ENCODE peak calls at places on chromosomes 4 and X, in five cellular contexts. Z is thyroid gland, G is uterus, E is ovary, C is A549. A is an unnamed sample.
A peak's percentile ranks its signal among the peaks of the same experiment; 100 is the strongest.

GRCh38 chr4:85824166-85824945 is 349.4 kb downstream of the ARHGAP24 start:
- DNase-seq in Z (no peak), G (no peak), E (no peak), C (no peak), A (no peak)

GRCh38 chr4:104166749-104167148 is 327.9 kb downstream of the CXXC4 start:
- DNase-seq in Z (no peak), G (no peak), E (no peak), C (no peak), A (no peak)

GRCh38 chrX:142999209-142999720 is 26.5 kb upstream of the SPANXN4 start:
- DNase-seq in Z (no peak), G (no peak), E (no peak), C (no peak), A (no peak)

GRCh38 chrX:48465336-48465933 is 4.6 kb downstream of the SLC38A5 start:
- DNase-seq in Z (no peak), G (no peak), E (no peak), C (no peak), A (no peak)

GRCh38 chr4:173436149-173436579 is 37.2 kb upstream of the SCRG1 start:
- DNase-seq in Z (no peak), G (no peak), E (no peak), C (no peak), A (no peak)

GRCh38 chrX:140589657-140590056 is 84.8 kb upstream of the SOX3 start:
- DNase-seq in Z (no peak), G (no peak), E (no peak), C (no peak), A (no peak)

GRCh38 chrX:35682481-35682880 is 115.7 kb upstream of the MAGEB16 start:
- DNase-seq in Z (no peak), G (no peak), E (no peak), C (no peak), A (no peak)

GRCh38 chr4:80788798-80789197 is 241.7 kb upstream of the BMP3 start:
- DNase-seq in Z (no peak), G (no peak), E (no peak), C (no peak), A (no peak)

GRCh38 chr4:32569844-32570243 is 1849.7 kb downstream of the PCDH7 start:
- DNase-seq in Z (no peak), G (no peak), E (no peak), C (no peak), A (no peak)

GRCh38 chr4:146029939-146030710 is 91.5 kb upstream of the ZNF827 start:
- DNase-seq in Z (no peak), G (no peak), E (no peak), C (no peak), A (no peak)

GRCh38 chr4:67694662-67695061 is 6.3 kb downstream of the UBA6 start:
- DNase-seq in Z (no peak), G (no peak), E (no peak), C (no peak), A (no peak)

GRCh38 chr4:128387600-128388351 is 100.2 kb upstream of the PGRMC2 start:
- DNase-seq in Z (no peak), G (no peak), E (no peak), C (no peak), A (no peak)

GRCh38 chr4:13917010-13917409 is 289.5 kb upstream of the BOD1L1 start:
- DNase-seq in Z (no peak), G (no peak), E (no peak), C (no peak), A (no peak)

GRCh38 chr4:13920111-13920875 is 292.8 kb upstream of the BOD1L1 start:
- DNase-seq in Z (no peak), G (no peak), E (no peak), C (peak; percentile 39), A (no peak)

GRCh38 chr4:13920901-13921300 is 293.4 kb upstream of the BOD1L1 start:
- DNase-seq in Z (no peak), G (peak; percentile 28), E (no peak), C (peak; percentile 93), A (no peak)

GRCh38 chr4:13918110-13918509 is 290.6 kb upstream of the BOD1L1 start:
- DNase-seq in Z (no peak), G (peak; percentile 59), E (no peak), C (peak; percentile 63), A (peak; percentile 45)

DNA sequence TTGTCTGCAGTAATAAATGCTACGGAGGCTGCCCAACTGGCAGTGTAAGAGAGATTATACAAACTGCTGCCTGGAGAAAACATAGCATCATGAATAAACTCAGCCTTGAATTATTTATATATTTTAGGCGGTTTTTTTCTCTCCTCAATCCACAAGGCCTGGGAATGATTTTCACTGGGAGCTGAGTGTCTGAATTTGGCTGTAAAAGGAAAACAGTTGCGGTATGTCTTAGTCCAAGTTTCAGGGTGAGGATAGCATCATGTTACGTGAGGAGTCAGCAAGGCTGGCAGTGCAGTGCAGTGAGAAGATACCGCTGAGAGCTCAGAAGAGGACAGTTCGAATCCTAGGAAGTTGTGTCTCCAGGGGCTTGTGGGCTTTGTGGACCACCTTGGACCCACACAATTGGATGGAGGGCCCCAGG is 291.5 kb upstream of the BOD1L1 start:
- DNase-seq in Z (no peak), G (peak; percentile 23), E (no peak), C (no peak), A (no peak)
- H3K4me1 ChIP-seq in Z (no peaks in the 10 kb centered on the region), G (no peaks in the 10 kb centered on the region), E (no peaks in the 10 kb centered on the region), C (peaks cover 31% of the 10 kb centered on the region), A (peaks cover 2% of the 10 kb centered on the region)

DNA sequence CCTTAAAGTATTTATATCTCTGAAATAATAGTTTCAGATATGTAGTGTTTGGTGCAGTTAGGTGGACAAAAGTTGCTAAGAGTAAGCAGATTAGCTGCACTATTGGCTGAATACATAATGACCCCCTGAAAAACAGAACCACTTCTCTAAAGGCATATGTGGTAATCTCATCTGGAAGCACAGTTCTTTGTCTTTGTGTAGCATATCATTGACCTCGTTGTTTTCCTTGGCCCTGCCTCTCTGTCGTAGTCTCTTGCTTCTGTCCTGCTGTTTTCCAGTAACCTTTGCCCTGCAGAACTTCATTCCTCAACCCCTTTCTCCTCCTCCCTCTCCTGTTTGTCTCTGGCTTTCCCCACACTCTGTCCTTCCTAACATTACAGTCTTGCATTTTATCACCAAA is 41.4 kb downstream of the JADE3 start:
- DNase-seq in Z (no peak), G (no peak), E (no peak), C (peak; percentile 24), A (no peak)
- H3K27ac ChIP-seq in Z (no peak overlapping the region), G (peak overlapping the region; percentile 57), E (no peak overlapping the region), C (peak overlapping the region; percentile 68), A (no peak overlapping the region)

DNA sequence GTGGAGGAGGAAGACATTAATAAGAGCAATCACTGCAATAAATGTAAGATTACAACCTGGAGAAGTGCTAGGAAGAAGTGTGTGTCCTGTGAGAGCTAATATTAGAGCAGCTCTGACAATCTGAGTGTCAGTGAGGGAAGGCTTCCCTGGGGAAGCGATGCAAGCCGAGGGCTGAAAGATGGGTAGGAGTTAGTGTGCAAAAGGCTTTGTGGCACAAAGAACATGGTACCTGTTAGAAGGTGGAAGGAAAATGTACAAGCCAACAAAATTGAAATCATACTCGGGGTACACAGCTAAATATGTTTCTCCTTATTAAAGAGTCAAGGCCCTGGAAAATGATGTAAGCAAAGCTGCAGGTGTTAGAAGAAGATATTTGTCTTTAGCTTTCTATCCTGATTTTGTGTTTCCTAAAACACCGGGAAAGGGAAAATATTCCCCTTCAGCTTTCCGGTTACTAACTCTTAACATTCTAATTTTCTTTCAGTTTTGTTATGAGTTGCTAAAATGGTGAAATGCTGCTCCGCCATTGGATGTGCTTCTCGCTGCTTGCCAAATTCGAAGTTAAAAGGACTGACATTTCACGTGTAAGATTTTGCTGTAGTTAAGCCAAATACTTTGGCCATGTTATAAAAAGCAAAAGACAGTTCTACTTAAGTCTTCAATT is 808 bp downstream of the THAP6 start:
- DNase-seq in Z (no peak), G (no peak), E (no peak), C (no peak), A (no peak)
- H3K4me1 ChIP-seq in Z (peaks cover 29% of the 10 kb centered on the region), G (peaks cover 8% of the 10 kb centered on the region), E (peaks cover 10% of the 10 kb centered on the region), C (peaks cover 21% of the 10 kb centered on the region), A (peaks cover 23% of the 10 kb centered on the region)

DNA sequence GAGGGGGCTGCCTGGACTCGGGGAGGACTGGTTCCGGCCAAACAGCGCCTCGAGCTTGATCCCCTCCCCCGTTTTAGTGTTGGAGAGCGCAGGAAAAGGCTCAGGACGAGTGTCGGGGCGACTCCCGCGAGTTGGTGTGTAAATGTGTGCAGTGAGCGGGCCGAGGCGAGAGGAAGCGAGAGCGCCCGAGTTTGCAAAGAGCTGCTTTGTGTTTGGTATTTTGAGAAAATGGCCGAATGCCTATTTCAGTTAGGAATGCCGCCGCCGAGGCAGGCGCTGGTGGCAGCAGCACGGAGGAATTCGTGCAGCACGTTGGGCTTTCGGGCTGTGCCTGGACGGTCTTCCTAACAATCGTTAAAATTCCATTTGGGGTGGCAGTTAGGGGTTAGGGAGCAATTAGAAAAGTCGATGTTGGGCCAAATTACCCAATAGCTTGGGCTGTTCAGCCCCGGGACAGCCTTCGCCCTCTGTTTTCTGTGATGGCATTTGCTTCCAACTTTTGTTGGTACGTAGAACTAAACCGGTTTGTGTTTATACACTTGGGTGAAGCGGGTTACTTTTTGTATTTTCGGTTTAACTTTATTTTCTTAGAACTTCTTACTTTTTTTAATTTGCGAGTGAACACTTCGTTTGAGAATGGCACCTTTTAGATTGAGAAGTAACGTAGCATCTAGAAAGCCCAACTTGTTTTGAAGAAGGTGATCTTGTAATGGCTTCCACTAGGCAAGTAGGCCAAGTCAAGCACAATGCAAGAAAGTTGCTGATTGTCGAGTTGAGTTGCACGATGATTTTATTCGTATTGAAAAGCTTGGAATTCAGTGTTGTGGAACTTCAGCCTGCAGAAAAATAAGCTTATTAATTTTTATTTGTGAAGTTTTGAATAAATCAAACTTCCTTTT is 1.6 kb downstream of the REST start:
- DNase-seq in Z (peak; percentile 54), G (peak; percentile 36), E (no peak), C (peak; percentile 33), A (peak; percentile 50)
- H3K27ac ChIP-seq in Z (peak overlapping the region; percentile 84), G (peak overlapping the region; percentile 87), E (peak overlapping the region; percentile 90), C (peak overlapping the region; percentile 99), A (peak overlapping the region; percentile 82)

DNA sequence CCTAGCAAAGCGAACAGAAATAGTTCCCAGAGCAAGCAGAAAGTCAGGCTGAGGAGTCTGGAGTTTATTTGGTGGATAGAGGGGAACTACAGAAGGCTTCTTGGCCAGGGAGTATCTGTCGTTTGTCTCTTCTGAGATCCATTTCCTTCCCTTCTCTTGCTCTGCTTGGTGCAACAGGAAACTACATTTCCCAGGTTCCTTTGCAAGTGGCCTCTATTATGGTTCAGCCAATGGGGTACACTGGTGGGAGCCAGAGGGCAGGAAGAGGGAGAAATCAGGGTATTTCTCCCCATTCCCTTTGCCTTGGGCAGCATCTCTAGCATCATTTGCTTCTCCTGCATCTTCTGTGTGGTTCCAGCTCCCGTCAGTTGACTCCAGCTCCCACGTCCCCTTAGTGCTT is 142.1 kb downstream of the BCOR start:
- DNase-seq in Z (no peak), G (no peak), E (no peak), C (no peak), A (no peak)
- H3K4me1 ChIP-seq in Z (peaks cover 11% of the 10 kb centered on the region), G (no peaks in the 10 kb centered on the region), E (no peaks in the 10 kb centered on the region), C (peaks cover 27% of the 10 kb centered on the region), A (no peaks in the 10 kb centered on the region)

GRCh38 chrX:44913656-44914531 is 40.9 kb downstream of the KDM6A start:
- DNase-seq in Z (no peak), G (no peak), E (no peak), C (no peak), A (no peak)

GRCh38 chrX:44918722-44919121 is 45.7 kb downstream of the KDM6A start:
- DNase-seq in Z (no peak), G (no peak), E (no peak), C (no peak), A (no peak)

GRCh38 chrX:44908838-44909237 is 35.9 kb downstream of the KDM6A start:
- DNase-seq in Z (no peak), G (no peak), E (no peak), C (no peak), A (no peak)

GRCh38 chrX:44915361-44915868 is 42.4 kb downstream of the KDM6A start:
- DNase-seq in Z (no peak), G (no peak), E (no peak), C (no peak), A (no peak)

GRCh38 chrX:44914532-44915198 is 41.7 kb downstream of the KDM6A start:
- DNase-seq in Z (no peak), G (no peak), E (no peak), C (no peak), A (no peak)
- H3K27ac ChIP-seq in Z (no peak overlapping the region), G (no peak overlapping the region), E (no peak overlapping the region), C (peak overlapping the region; percentile 73), A (no peak overlapping the region)

A was measured in lung.